ENCODE peak calls at places on chromosomes 3 and 15, in ten cellular contexts. One of them, this sample, is unnamed. For H3K4me1, the result is how much of the 10 kb centered on the place peaks cover.

GRCh38 chr3:57164606-57165573 is at the start of gene IL17RD:
- DNase-seq in stomach: peak
- DNase-seq in body of pancreas: peak
- DNase-seq in heart left ventricle: peak
- DNase-seq in HepG2: peak
- DNase-seq in breast epithelium: peak
- DNase-seq in endothelial cell of umbilical vein: peak
- DNase-seq in ovary: peak
- DNase-seq in right lobe of liver: peak
- DNase-seq in sigmoid colon: peak
- DNase-seq in this sample: peak

GRCh38 chr3:98732239-98733054 is 30.7 kb upstream of the ST3GAL6 start:
- DNase-seq in breast epithelium: peak
- DNase-seq in heart left ventricle: peak
- DNase-seq in HepG2: peak
- DNase-seq in endothelial cell of umbilical vein: peak
- DNase-seq in sigmoid colon: peak
- DNase-seq in stomach: peak
- DNase-seq in right lobe of liver: peak
- DNase-seq in body of pancreas: peak
- DNase-seq in ovary: peak
- DNase-seq in this sample: peak

GRCh38 chr3:55622116-55622515 is 135.0 kb upstream of the WNT5A start:
- DNase-seq in sigmoid colon: no peak
- DNase-seq in endothelial cell of umbilical vein: no peak
- DNase-seq in HepG2: no peak
- DNase-seq in body of pancreas: no peak
- DNase-seq in stomach: no peak
- DNase-seq in right lobe of liver: no peak
- DNase-seq in breast epithelium: no peak
- DNase-seq in ovary: no peak
- DNase-seq in heart left ventricle: no peak
- DNase-seq in this sample: no peak

GRCh38 chr3:30680789-30681188 is 74.4 kb downstream of the TGFBR2 start:
- DNase-seq in ovary: no peak
- DNase-seq in right lobe of liver: no peak
- DNase-seq in heart left ventricle: peak
- DNase-seq in breast epithelium: no peak
- DNase-seq in endothelial cell of umbilical vein: peak
- DNase-seq in body of pancreas: no peak
- DNase-seq in HepG2: no peak
- DNase-seq in sigmoid colon: peak
- DNase-seq in stomach: no peak
- DNase-seq in this sample: no peak

GRCh38 chr3:152768478-152768877 is 66.5 kb upstream of the P2RY1 start:
- DNase-seq in sigmoid colon: no peak
- DNase-seq in heart left ventricle: peak
- DNase-seq in ovary: no peak
- DNase-seq in body of pancreas: no peak
- DNase-seq in stomach: no peak
- DNase-seq in HepG2: no peak
- DNase-seq in endothelial cell of umbilical vein: no peak
- DNase-seq in breast epithelium: no peak
- DNase-seq in right lobe of liver: no peak
- DNase-seq in this sample: no peak

GRCh38 chr3:27591811-27592210 is 107.6 kb upstream of the SLC4A7 start:
- DNase-seq in ovary: no peak
- DNase-seq in breast epithelium: no peak
- DNase-seq in sigmoid colon: no peak
- DNase-seq in right lobe of liver: no peak
- DNase-seq in endothelial cell of umbilical vein: peak
- DNase-seq in HepG2: no peak
- DNase-seq in heart left ventricle: no peak
- DNase-seq in stomach: no peak
- DNase-seq in body of pancreas: no peak
- DNase-seq in this sample: no peak

GRCh38 chr15:78301813-78302212 is 2.4 kb upstream of the SKIC8 start:
- DNase-seq in breast epithelium: no peak
- DNase-seq in HepG2: no peak
- DNase-seq in body of pancreas: no peak
- DNase-seq in ovary: no peak
- DNase-seq in endothelial cell of umbilical vein: no peak
- DNase-seq in stomach: no peak
- DNase-seq in right lobe of liver: no peak
- DNase-seq in sigmoid colon: no peak
- DNase-seq in heart left ventricle: no peak
- DNase-seq in this sample: no peak

GRCh38 chr15:70355275-70355795 is 257.6 kb upstream of the TLE3 start:
- DNase-seq in sigmoid colon: no peak
- DNase-seq in body of pancreas: no peak
- DNase-seq in right lobe of liver: no peak
- DNase-seq in breast epithelium: peak
- DNase-seq in endothelial cell of umbilical vein: no peak
- DNase-seq in stomach: no peak
- DNase-seq in HepG2: no peak
- DNase-seq in heart left ventricle: no peak
- DNase-seq in ovary: no peak
- DNase-seq in this sample: no peak

GRCh38 chr3:40741729-40742128 is 217.0 kb downstream of the ZNF621 start:
- DNase-seq in breast epithelium: peak
- DNase-seq in sigmoid colon: peak
- DNase-seq in heart left ventricle: peak
- DNase-seq in right lobe of liver: no peak
- DNase-seq in ovary: no peak
- DNase-seq in body of pancreas: no peak
- DNase-seq in HepG2: no peak
- DNase-seq in endothelial cell of umbilical vein: peak
- DNase-seq in stomach: no peak
- DNase-seq in this sample: peak

GRCh38 chr15:64046347-64047153 is at the start of gene DAPK2:
- DNase-seq in breast epithelium: peak
- DNase-seq in body of pancreas: peak
- DNase-seq in endothelial cell of umbilical vein: peak
- DNase-seq in sigmoid colon: peak
- DNase-seq in right lobe of liver: peak
- DNase-seq in stomach: peak
- DNase-seq in HepG2: peak
- DNase-seq in heart left ventricle: peak
- DNase-seq in ovary: peak
- DNase-seq in this sample: peak

GRCh38 chr3:13093687-13094086 is 20.5 kb upstream of the IQSEC1 start:
- DNase-seq in endothelial cell of umbilical vein: no peak
- DNase-seq in sigmoid colon: no peak
- DNase-seq in HepG2: no peak
- DNase-seq in stomach: no peak
- DNase-seq in right lobe of liver: no peak
- DNase-seq in heart left ventricle: peak
- DNase-seq in breast epithelium: no peak
- DNase-seq in body of pancreas: no peak
- DNase-seq in ovary: no peak
- DNase-seq in this sample: no peak

GRCh38 chr15:71781965-71782265 is 28.4 kb upstream of the NR2E3 start:
- DNase-seq in breast epithelium: no peak
- DNase-seq in stomach: no peak
- DNase-seq in heart left ventricle: no peak
- DNase-seq in HepG2: no peak
- DNase-seq in sigmoid colon: no peak
- DNase-seq in endothelial cell of umbilical vein: no peak
- DNase-seq in right lobe of liver: no peak
- DNase-seq in ovary: no peak
- DNase-seq in body of pancreas: no peak
- DNase-seq in this sample: no peak

GRCh38 chr3:149299938-149300791 is 33.3 kb downstream of the TM4SF18 start:
- DNase-seq in sigmoid colon: no peak
- DNase-seq in heart left ventricle: no peak
- DNase-seq in breast epithelium: no peak
- DNase-seq in stomach: peak
- DNase-seq in HepG2: peak
- DNase-seq in ovary: no peak
- DNase-seq in endothelial cell of umbilical vein: peak
- DNase-seq in right lobe of liver: no peak
- DNase-seq in body of pancreas: peak
- DNase-seq in this sample: peak

GRCh38 chr3:189625566-189625965 is 5.6 kb upstream of the TP63 start:
- DNase-seq in heart left ventricle: no peak
- DNase-seq in body of pancreas: no peak
- DNase-seq in endothelial cell of umbilical vein: no peak
- DNase-seq in ovary: no peak
- DNase-seq in HepG2: no peak
- DNase-seq in right lobe of liver: no peak
- DNase-seq in sigmoid colon: no peak
- DNase-seq in stomach: no peak
- DNase-seq in breast epithelium: no peak
- DNase-seq in this sample: no peak

GRCh38 chr3:172218350-172219323 is 179.3 kb downstream of the FNDC3B start:
- DNase-seq in breast epithelium: no peak
- DNase-seq in heart left ventricle: no peak
- DNase-seq in endothelial cell of umbilical vein: peak
- DNase-seq in HepG2: no peak
- DNase-seq in body of pancreas: no peak
- DNase-seq in right lobe of liver: no peak
- DNase-seq in sigmoid colon: no peak
- DNase-seq in stomach: no peak
- DNase-seq in ovary: no peak
- DNase-seq in this sample: no peak

GRCh38 chr3:126445506-126445905 is 30.2 kb downstream of the ZXDC start:
- DNase-seq in endothelial cell of umbilical vein: no peak
- DNase-seq in HepG2: no peak
- DNase-seq in breast epithelium: no peak
- DNase-seq in right lobe of liver: no peak
- DNase-seq in sigmoid colon: peak
- DNase-seq in stomach: no peak
- DNase-seq in body of pancreas: no peak
- DNase-seq in ovary: no peak
- DNase-seq in heart left ventricle: no peak
- DNase-seq in this sample: no peak

GRCh38 chr3:12437861-12438260 is 46.4 kb upstream of the TSEN2 start:
- DNase-seq in body of pancreas: no peak
- DNase-seq in heart left ventricle: no peak
- DNase-seq in breast epithelium: no peak
- DNase-seq in HepG2: no peak
- DNase-seq in sigmoid colon: peak
- DNase-seq in endothelial cell of umbilical vein: no peak
- DNase-seq in ovary: no peak
- DNase-seq in stomach: no peak
- DNase-seq in right lobe of liver: no peak
- DNase-seq in this sample: no peak

GRCh38 chr3:58175429-58176184 is 35.2 kb downstream of the DNASE1L3 start:
- DNase-seq in ovary: no peak
- DNase-seq in body of pancreas: peak
- DNase-seq in sigmoid colon: peak
- DNase-seq in heart left ventricle: no peak
- DNase-seq in HepG2: peak
- DNase-seq in stomach: peak
- DNase-seq in endothelial cell of umbilical vein: peak
- DNase-seq in breast epithelium: no peak
- DNase-seq in right lobe of liver: peak
- DNase-seq in this sample: peak

DNA sequence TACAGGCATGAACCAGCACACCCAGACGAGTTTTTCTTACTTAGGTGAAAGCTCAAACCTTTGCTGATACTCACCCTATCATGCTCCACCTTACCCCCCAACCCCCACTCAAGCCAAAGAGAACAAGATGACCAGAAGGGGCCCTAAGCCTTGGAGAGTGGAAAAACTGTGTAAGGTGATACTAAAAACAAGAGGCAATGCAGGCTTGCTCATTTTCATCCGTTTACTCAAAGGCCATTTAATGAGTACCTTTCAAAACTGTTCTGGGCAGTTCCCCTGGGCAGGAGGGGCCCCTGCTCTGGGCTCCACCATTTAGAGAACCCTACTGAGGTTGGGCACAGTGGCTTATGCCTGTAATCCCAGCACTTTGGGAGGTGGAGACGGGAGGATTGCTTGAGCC is 6.7 kb downstream of the TYRO3 start:
- DNase-seq in endothelial cell of umbilical vein: no peak
- DNase-seq in heart left ventricle: no peak
- DNase-seq in HepG2: no peak
- DNase-seq in right lobe of liver: no peak
- DNase-seq in ovary: no peak
- DNase-seq in body of pancreas: no peak
- DNase-seq in sigmoid colon: no peak
- DNase-seq in breast epithelium: no peak
- DNase-seq in stomach: no peak
- DNase-seq in this sample: no peak
- H3K4me1 ChIP-seq in endothelial cell of umbilical vein: under half
- H3K4me1 ChIP-seq in heart left ventricle: under half
- H3K4me1 ChIP-seq in HepG2: half or more
- H3K4me1 ChIP-seq in right lobe of liver: under half
- H3K4me1 ChIP-seq in ovary: under half
- H3K4me1 ChIP-seq in body of pancreas: under half
- H3K4me1 ChIP-seq in sigmoid colon: under half
- H3K4me1 ChIP-seq in breast epithelium: under half
- H3K4me1 ChIP-seq in stomach: under half
- H3K4me1 ChIP-seq in this sample: under half

GRCh38 chr15:67520976-67521769 is at the start of gene C15orf61:
- DNase-seq in body of pancreas: peak
- DNase-seq in right lobe of liver: peak
- DNase-seq in heart left ventricle: peak
- DNase-seq in ovary: peak
- DNase-seq in sigmoid colon: peak
- DNase-seq in stomach: peak
- DNase-seq in breast epithelium: peak
- DNase-seq in endothelial cell of umbilical vein: peak
- DNase-seq in HepG2: peak
- DNase-seq in this sample: peak
- TF ChIP-seq POLR2A in body of pancreas: peak
- TF ChIP-seq POLR2A in right lobe of liver: peak
- TF ChIP-seq POLR2A in heart left ventricle: no peak
- TF ChIP-seq POLR2A in ovary: peak
- TF ChIP-seq POLR2A in sigmoid colon: peak
- TF ChIP-seq POLR2A in stomach: no peak
- TF ChIP-seq POLR2A in breast epithelium: peak
- TF ChIP-seq POLR2A in endothelial cell of umbilical vein: peak
- TF ChIP-seq POLR2A in HepG2: peak
- TF ChIP-seq POLR2A in this sample: peak

GRCh38 chr3:196867507-196868296 is at the start of gene SENP5:
- DNase-seq in sigmoid colon: peak
- DNase-seq in HepG2: peak
- DNase-seq in ovary: peak
- DNase-seq in body of pancreas: peak
- DNase-seq in stomach: peak
- DNase-seq in endothelial cell of umbilical vein: peak
- DNase-seq in right lobe of liver: peak
- DNase-seq in breast epithelium: peak
- DNase-seq in heart left ventricle: peak
- DNase-seq in this sample: peak
- TF ChIP-seq CTCF in sigmoid colon: no peak
- TF ChIP-seq CTCF in HepG2: no peak
- TF ChIP-seq CTCF in ovary: no peak
- TF ChIP-seq CTCF in body of pancreas: no peak
- TF ChIP-seq CTCF in stomach: no peak
- TF ChIP-seq CTCF in endothelial cell of umbilical vein: no peak
- TF ChIP-seq CTCF in right lobe of liver: no peak
- TF ChIP-seq CTCF in breast epithelium: no peak
- TF ChIP-seq CTCF in heart left ventricle: no peak
- TF ChIP-seq CTCF in this sample: no peak

DNA sequence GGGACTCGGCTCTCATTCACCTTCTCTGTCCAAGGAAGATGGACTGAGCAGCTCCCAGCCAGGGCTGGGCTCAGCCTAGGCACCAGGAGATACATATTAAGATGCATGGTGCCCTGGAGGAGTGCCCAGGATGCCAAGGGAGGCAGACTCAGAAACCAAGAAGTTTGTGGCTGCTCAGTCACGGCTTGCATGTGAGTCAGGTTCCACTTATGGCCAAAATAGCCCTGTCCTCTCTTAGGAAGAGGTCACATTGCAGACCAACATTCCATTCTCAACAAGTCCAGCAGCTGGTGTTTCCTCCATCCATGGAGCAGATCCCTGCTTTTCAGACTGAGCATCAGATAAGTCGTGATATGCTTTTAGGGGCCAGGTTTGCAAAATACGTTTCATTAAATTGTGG is 21.8 kb downstream of the CDCP1 start:
- DNase-seq in endothelial cell of umbilical vein: peak
- DNase-seq in breast epithelium: no peak
- DNase-seq in body of pancreas: no peak
- DNase-seq in stomach: no peak
- DNase-seq in right lobe of liver: no peak
- DNase-seq in ovary: no peak
- DNase-seq in HepG2: no peak
- DNase-seq in heart left ventricle: no peak
- DNase-seq in sigmoid colon: no peak
- DNase-seq in this sample: no peak
- H3K4me1 ChIP-seq in endothelial cell of umbilical vein: under half
- H3K4me1 ChIP-seq in breast epithelium: under half
- H3K4me1 ChIP-seq in body of pancreas: half or more
- H3K4me1 ChIP-seq in stomach: half or more
- H3K4me1 ChIP-seq in right lobe of liver: under half
- H3K4me1 ChIP-seq in ovary: under half
- H3K4me1 ChIP-seq in HepG2: under half
- H3K4me1 ChIP-seq in heart left ventricle: under half
- H3K4me1 ChIP-seq in sigmoid colon: under half
- H3K4me1 ChIP-seq in this sample: under half